ENCODE peak calls at places on chromosome 18, in nine cellular contexts. P is BE2C; O is stimulated activated CD4-positive, alpha-beta T cell treated with anti-CD3 and anti-CD28 coated beads, TNF-alpha, amount 100 ng/mL, for 4 hours; U is amniotic stem cell; Q is HS-5; A is astrocyte of the spinal cord; B is hepatic stellate cell; D is HL-60; X is caudate nucleus. S is an unnamed sample.

GRCh38 chr18:37721544-37722302 is 156.1 kb upstream of the CELF4 start:
- DNase-seq in P (no peak), O (no peak), U (no peak), Q (no peak), A (no peak), B (no peak), D (no peak), X (no peak), S (no peak)

GRCh38 chr18:77108821-77109692 is 23.5 kb downstream of the MBP start:
- DNase-seq in P (no peak), O (no peak), U (no peak), Q (no peak), A (no peak), B (no peak), D (no peak), X (no peak), S (no peak)

GRCh38 chr18:12841070-12841469 is 43.0 kb downstream of the PTPN2 start:
- DNase-seq in P (no peak), O (no peak), U (no peak), Q (no peak), A (no peak), B (no peak), D (no peak), X (no peak), S (no peak)

GRCh38 chr18:58363767-58364540 is 264.9 kb downstream of the ALPK2 start:
- DNase-seq in P (no peak), O (no peak), U (peak; percentile 9), Q (peak; percentile 26), A (peak; percentile 68), B (peak; percentile 24), D (no peak), X (no peak), S (no peak)

GRCh38 chr18:56431551-56431950 is 206.8 kb downstream of the TXNL1 start:
- DNase-seq in P (no peak), O (no peak), U (no peak), Q (no peak), A (peak; percentile 14), B (no peak), D (no peak), X (no peak), S (no peak)

GRCh38 chr18:7164610-7165009 is 47.0 kb upstream of the LAMA1 start:
- DNase-seq in P (no peak), O (no peak), U (no peak), Q (no peak), A (no peak), B (no peak), D (no peak), X (no peak), S (no peak)

GRCh38 chr18:2570772-2571199 is 519 bp downstream of the METTL4 start:
- DNase-seq in P (peak; percentile 44), O (no peak), U (peak; percentile 45), Q (no peak), A (peak; percentile 79), B (peak; percentile 72), D (peak; percentile 54), X (peak; percentile 70), S (peak; percentile 77)

GRCh38 chr18:22165603-22166069 is 3.8 kb upstream of the GATA6 start:
- DNase-seq in P (no peak), O (no peak), U (no peak), Q (no peak), A (no peak), B (no peak), D (no peak), X (no peak), S (no peak)

GRCh38 chr18:499351-500229 is 911 bp downstream of the COLEC12 start:
- DNase-seq in P (peak; percentile 28), O (no peak), U (peak; percentile 77), Q (peak; percentile 54), A (peak; percentile 71), B (no peak), D (no peak), X (no peak), S (no peak)

GRCh38 chr18:76488190-76488589 is 6.9 kb downstream of the ZNF516 start:
- DNase-seq in P (no peak), O (no peak), U (no peak), Q (no peak), A (peak; percentile 34), B (no peak), D (no peak), X (no peak), S (no peak)

GRCh38 chr18:10559566-10560456 is 34.0 kb downstream of the NAPG start:
- DNase-seq in P (peak; percentile 21), O (no peak), U (no peak), Q (no peak), A (no peak), B (no peak), D (no peak), X (no peak), S (peak; percentile 69)

GRCh38 chr18:49456794-49457193 is 3.7 kb downstream of the DYM start:
- DNase-seq in P (no peak), O (no peak), U (peak; percentile 8), Q (no peak), A (peak; percentile 4), B (peak; percentile 14), D (no peak), X (no peak), S (no peak)

GRCh38 chr18:9952633-9953416 is 39.0 kb downstream of the VAPA start:
- DNase-seq in P (no peak), O (no peak), U (no peak), Q (no peak), A (peak; percentile 39), B (no peak), D (no peak), X (no peak), S (no peak)

GRCh38 chr18:44458777-44459176 is 221.9 kb upstream of the SETBP1 start:
- DNase-seq in P (no peak), O (no peak), U (no peak), Q (peak; percentile 40), A (peak; percentile 81), B (no peak), D (no peak), X (no peak), S (no peak)

GRCh38 chr18:58541789-58542425 is 87.0 kb downstream of the ALPK2 start:
- DNase-seq in P (no peak), O (no peak), U (peak; percentile 86), Q (peak; percentile 85), A (peak; percentile 99), B (peak; percentile 78), D (no peak), X (no peak), S (peak; percentile 47)

GRCh38 chr18:59985289-59985688 is 85.5 kb downstream of the PMAIP1 start:
- DNase-seq in P (no peak), O (no peak), U (no peak), Q (no peak), A (no peak), B (no peak), D (no peak), X (no peak), S (no peak)

GRCh38 chr18:6627621-6628020 is 101.9 kb upstream of the ARHGAP28 start:
- DNase-seq in P (no peak), O (no peak), U (no peak), Q (peak; percentile 49), A (peak; percentile 50), B (no peak), D (no peak), X (no peak), S (no peak)